ENCODE peak calls at places on chromosomes 13 and 19, in five cellular contexts. V is CD8-positive, alpha-beta T cell; Z is left lung; U is ovary; D is Jurkat, Clone E6-1. Y is an unnamed sample.

GRCh38 chr19:19402656-19403372 is 2.7 kb upstream of the GATAD2A start:
- DNase-seq in Z (no peak), V (no peak), D (no peak), U (no peak), Y (no peak)

GRCh38 chr13:86464193-86464592 is 665.0 kb upstream of the SLITRK6 start:
- DNase-seq in U (no peak), V (no peak), Z (no peak), D (no peak), Y (no peak)

GRCh38 chr13:81872581-81872980 is 1531.7 kb upstream of the SPRY2 start:
- DNase-seq in V (no peak), Z (no peak), U (no peak), D (peak; percentile 32), Y (no peak)

GRCh38 chr19:18674616-18675015 is 8.9 kb upstream of the CRTC1 start:
- DNase-seq in U (no peak), D (no peak), V (no peak), Z (no peak), Y (no peak)

GRCh38 chr19:33374406-33374703 is 846 bp downstream of the CEBPG start:
- DNase-seq in Z (peak; percentile 74), U (no peak), V (no peak), D (no peak), Y (no peak)

GRCh38 chr13:111645598-111646463 is 325.4 kb downstream of the TEX29 start:
- DNase-seq in V (no peak), D (no peak), Z (no peak), U (no peak), Y (no peak)

GRCh38 chr13:41966671-41967070 is 5.8 kb upstream of the VWA8 start:
- DNase-seq in Z (no peak), V (no peak), U (no peak), D (no peak), Y (no peak)

GRCh38 chr13:85137516-85137915 is 661.7 kb downstream of the SLITRK6 start:
- DNase-seq in U (no peak), D (no peak), Z (no peak), V (no peak), Y (no peak)

GRCh38 chr13:31638577-31638976 is 100.7 kb upstream of the RXFP2 start:
- DNase-seq in D (no peak), Z (no peak), V (no peak), U (no peak), Y (no peak)

GRCh38 chr13:48896312-48896711 is 79.4 kb upstream of the FNDC3A start:
- DNase-seq in D (no peak), V (no peak), U (no peak), Z (no peak), Y (no peak)

GRCh38 chr19:48490980-48491792 is 20.4 kb downstream of the LMTK3 start:
- DNase-seq in V (peak; percentile 74), Z (no peak), U (peak; percentile 71), D (peak; percentile 45), Y (peak; percentile 64)

GRCh38 chr19:18280247-18281081 is 958 bp downstream of the JUND start:
- DNase-seq in V (peak; percentile 84), D (peak; percentile 78), U (peak; percentile 72), Z (peak; percentile 95), Y (no peak)

GRCh38 chr19:31255174-31255862 is 93.9 kb downstream of the TSHZ3 start:
- DNase-seq in Z (no peak), D (no peak), V (no peak), U (no peak), Y (no peak)

GRCh38 chr19:43624933-43625332 is 5.5 kb upstream of the ZNF428 start:
- DNase-seq in D (peak; percentile 85), V (peak; percentile 93), Z (peak; percentile 83), U (peak; percentile 44), Y (no peak)

GRCh38 chr13:51425410-51426042 is 27.3 kb downstream of the INTS6 start:
- DNase-seq in U (no peak), Z (no peak), V (no peak), D (no peak), Y (no peak)

GRCh38 chr13:97295279-97296182 is 73.4 kb downstream of the MBNL2 start:
- DNase-seq in V (no peak), U (no peak), D (no peak), Z (no peak), Y (no peak)

GRCh38 chr19:1410136-1410786 is 2.9 kb downstream of the DAZAP1 start:
- DNase-seq in V (no peak), Z (peak; percentile 74), D (no peak), U (no peak), Y (no peak)

GRCh38 chr19:35753634-35754364 is 3.0 kb downstream of the HSPB6 start:
- DNase-seq in D (no peak), U (peak; percentile 46), V (no peak), Z (no peak), Y (peak; percentile 45)

GRCh38 chr19:35752746-35753350 is 4.0 kb downstream of the HSPB6 start:
- DNase-seq in V (peak; percentile 12), D (no peak), Z (no peak), U (peak; percentile 44), Y (peak; percentile 42)

GRCh38 chr19:35755550-35756371 is 1.1 kb downstream of the HSPB6 start:
- DNase-seq in V (peak; percentile 57), U (peak; percentile 96), Z (peak; percentile 84), D (no peak), Y (peak; percentile 61)

GRCh38 chr19:35755160-35755549 is 1.7 kb downstream of the HSPB6 start:
- DNase-seq in V (no peak), D (no peak), U (no peak), Z (no peak), Y (peak; percentile 42)

GRCh38 chr19:35754365-35755139 is 2.3 kb downstream of the HSPB6 start:
- DNase-seq in Z (no peak), D (no peak), V (peak; percentile 16), U (peak; percentile 46), Y (no peak)
- H3K4me3 ChIP-seq in Z (no peak overlapping the region), D (no peak overlapping the region), V (no peak overlapping the region), U (peak overlapping the region; percentile 37), Y (no peak overlapping the region)

GRCh38 chr19:9309139-9309973 is at the start of gene ZNF699:
- DNase-seq in Z (peak; percentile 99), D (peak; percentile 97), V (peak; percentile 99), U (peak; percentile 98), Y (peak; percentile 99)

GRCh38 chr19:9313756-9314155 is 4.1 kb upstream of the ZNF699 start:
- DNase-seq in Z (no peak), V (no peak), U (no peak), D (no peak), Y (no peak)

GRCh38 chr19:9309974-9310446 is 372 bp upstream of the ZNF699 start:
- DNase-seq in D (no peak), U (peak; percentile 96), Z (peak; percentile 94), V (no peak), Y (peak; percentile 90)

GRCh38 chr19:9306443-9306842 is 3.2 kb downstream of the ZNF699 start:
- DNase-seq in D (no peak), Z (no peak), U (no peak), V (no peak), Y (no peak)

GRCh38 chr19:9308091-9308490 is 1.5 kb downstream of the ZNF699 start:
- DNase-seq in U (no peak), D (no peak), V (no peak), Z (no peak), Y (no peak)
- H3K4me3 ChIP-seq in U (peak overlapping the region; percentile 97), D (no peak overlapping the region), V (peak overlapping the region; percentile 100), Z (peak overlapping the region; percentile 75), Y (peak overlapping the region; percentile 71)

GRCh38 chr19:8366961-8367326 is 3.0 kb downstream of the ANGPTL4 start:
- DNase-seq in V (no peak), D (no peak), Z (no peak), U (peak; percentile 76), Y (no peak)
- H3K4me3 ChIP-seq in V (no peak overlapping the region), D (no peak overlapping the region), Z (no peak overlapping the region), U (peak overlapping the region; percentile 3), Y (no peak overlapping the region)

GRCh38 chr19:45780448-45781281 is 1.6 kb downstream of the DMPK start:
- DNase-seq in D (no peak), U (peak; percentile 33), Z (no peak), V (no peak), Y (no peak)

GRCh38 chr19:45779231-45780145 is 2.8 kb downstream of the DMPK start:
- DNase-seq in D (peak; percentile 62), V (peak; percentile 77), Z (peak; percentile 92), U (peak; percentile 95), Y (peak; percentile 91)

GRCh38 chr19:45781282-45782161 is 768 bp downstream of the DMPK start:
- DNase-seq in D (no peak), V (no peak), U (peak; percentile 41), Z (peak; percentile 86), Y (no peak)

GRCh38 chr19:45778010-45778671 is 4.1 kb downstream of the DMPK start:
- DNase-seq in U (peak; percentile 32), Z (peak; percentile 63), D (no peak), V (no peak), Y (no peak)

GRCh38 chr19:45780146-45780447 is 2.2 kb downstream of the DMPK start:
- DNase-seq in Z (no peak), D (no peak), V (no peak), U (no peak), Y (no peak)
- H3K4me3 ChIP-seq in Z (no peak overlapping the region), D (no peak overlapping the region), V (no peak overlapping the region), U (peak overlapping the region; percentile 50), Y (no peak overlapping the region)

GRCh38 chr13:107866666-107867623 is 348.4 kb downstream of the LIG4 start:
- DNase-seq in Z (peak; percentile 56), D (no peak), U (no peak), V (no peak), Y (no peak)

GRCh38 chr13:107866007-107866665 is 349.2 kb downstream of the LIG4 start:
- DNase-seq in D (no peak), U (no peak), V (no peak), Z (peak; percentile 78), Y (no peak)

GRCh38 chr13:107864543-107865460 is 350.5 kb downstream of the LIG4 start:
- DNase-seq in Z (no peak), U (no peak), D (peak; percentile 41), V (no peak), Y (no peak)

GRCh38 chr13:107867701-107868661 is 347.4 kb downstream of the LIG4 start:
- DNase-seq in Z (peak; percentile 78), V (no peak), U (no peak), D (no peak), Y (no peak)

DNA sequence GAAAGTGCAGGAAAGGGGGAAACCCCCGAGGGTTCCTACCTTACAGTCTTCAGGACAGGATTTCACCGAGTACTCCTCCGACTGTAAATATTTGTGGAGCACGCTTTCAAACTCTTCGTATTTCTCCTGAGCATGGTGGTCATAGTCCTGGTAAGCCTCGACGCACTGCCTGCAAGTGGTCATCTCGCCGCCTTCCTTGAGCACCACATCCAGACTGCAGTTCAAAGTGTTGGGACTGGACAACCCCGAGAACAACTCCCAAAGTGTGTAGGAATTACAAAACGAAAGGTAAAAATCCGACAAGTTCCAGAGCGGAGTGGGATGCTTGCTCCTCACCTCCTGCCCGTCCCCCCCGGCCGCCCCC is 349.7 kb downstream of the LIG4 start:
- DNase-seq in Z (no peak), D (no peak), U (no peak), V (no peak), Y (no peak)
- H3K4me3 ChIP-seq in Z (peak overlapping the region; percentile 1), D (no peak overlapping the region), U (no peak overlapping the region), V (no peak overlapping the region), Y (no peak overlapping the region)

Y was measured in RWPE2.